ENCODE peak calls at places on chromosomes 5 and 9, in eight cellular contexts. N is effector memory CD8-positive, alpha-beta T cell; O is DMS153; Q is stimulated activated CD8-positive, alpha-beta memory T cell treated with anti-CD3 and anti-CD28 coated beads, Interleukin-7, amount 100 ng/mL, for 4 hours; P is amniotic stem cell; B is SK-N-DZ; Y is non-pigmented ciliary epithelial cell; T is kidney glomerular epithelial cell. D is an unnamed sample.

GRCh38 chr5:39178171-39178570 is 41.2 kb downstream of the FYB1 start:
- DNase-seq in N (no peak), O (no peak), Q (no peak), P (no peak), B (no peak), Y (no peak), T (no peak), D (no peak)

GRCh38 chr9:126147186-126147585 is 179.4 kb upstream of the MVB12B start:
- DNase-seq in N (no peak), O (no peak), Q (no peak), P (no peak), B (no peak), Y (no peak), T (no peak), D (no peak)

GRCh38 chr5:41843456-41844112 is 26.6 kb downstream of the OXCT1 start:
- DNase-seq in N (no peak), O (peak; percentile 46), Q (no peak), P (peak; percentile 41), B (peak; percentile 56), Y (peak; percentile 15), T (peak; percentile 76), D (peak; percentile 48)

GRCh38 chr5:113376640-113377039 is 58.1 kb downstream of the TSSK1B start:
- DNase-seq in N (no peak), O (no peak), Q (no peak), P (no peak), B (no peak), Y (no peak), T (no peak), D (no peak)

GRCh38 chr5:126446498-126447224 is 23.5 kb downstream of the GRAMD2B start:
- DNase-seq in N (no peak), O (no peak), Q (no peak), P (peak; percentile 74), B (no peak), Y (peak; percentile 77), T (peak; percentile 89), D (no peak)

GRCh38 chr5:1488882-1489680 is 34.7 kb downstream of the LPCAT1 start:
- DNase-seq in N (no peak), O (no peak), Q (peak; percentile 28), P (peak; percentile 69), B (no peak), Y (peak; percentile 40), T (no peak), D (peak; percentile 42)

GRCh38 chr5:62653001-62653863 is 74.6 kb downstream of the LRRC70 start:
- DNase-seq in N (no peak), O (no peak), Q (no peak), P (no peak), B (no peak), Y (no peak), T (no peak), D (no peak)

GRCh38 chr5:40871177-40871576 is 30.0 kb downstream of the CARD6 start:
- DNase-seq in N (no peak), O (no peak), Q (no peak), P (no peak), B (no peak), Y (no peak), T (no peak), D (no peak)

GRCh38 chr9:122346478-122347347 is 24.1 kb upstream of the PTGS1 start:
- DNase-seq in N (no peak), O (no peak), Q (peak; percentile 14), P (no peak), B (no peak), Y (no peak), T (no peak), D (no peak)

GRCh38 chr9:79719989-79720388 is 148.2 kb downstream of the TLE4 start:
- DNase-seq in N (no peak), O (no peak), Q (no peak), P (no peak), B (no peak), Y (no peak), T (no peak), D (no peak)

GRCh38 chr5:148268556-148268955 is at the start of gene SPINK13:
- DNase-seq in N (no peak), O (no peak), Q (no peak), P (no peak), B (no peak), Y (peak; percentile 43), T (peak; percentile 51), D (no peak)

GRCh38 chr9:112065781-112066606 is 109.1 kb downstream of the SUSD1 start:
- DNase-seq in N (no peak), O (no peak), Q (no peak), P (no peak), B (no peak), Y (no peak), T (peak; percentile 85), D (peak; percentile 85)

GRCh38 chr9:131856105-131856504 is 116.2 kb upstream of the RAPGEF1 start:
- DNase-seq in N (no peak), O (no peak), Q (no peak), P (no peak), B (peak; percentile 36), Y (no peak), T (no peak), D (no peak)

GRCh38 chr5:139740993-139741672 is 54.5 kb upstream of the PSD2 start:
- DNase-seq in N (no peak), O (no peak), Q (no peak), P (no peak), B (no peak), Y (no peak), T (no peak), D (no peak)

GRCh38 chr9:5336683-5337082 is 3.0 kb downstream of the RLN1 start:
- DNase-seq in N (peak; percentile 27), O (no peak), Q (no peak), P (no peak), B (no peak), Y (no peak), T (no peak), D (no peak)

GRCh38 chr9:132546148-132547051 is 36.0 kb upstream of the BARHL1 start:
- DNase-seq in N (no peak), O (no peak), Q (no peak), P (no peak), B (peak; percentile 98), Y (no peak), T (peak; percentile 10), D (no peak)

GRCh38 chr5:133243196-133243595 is 191.4 kb downstream of the HSPA4 start:
- DNase-seq in N (no peak), O (no peak), Q (no peak), P (no peak), B (no peak), Y (no peak), T (no peak), D (no peak)

GRCh38 chr9:16434522-16434921 is 435.9 kb downstream of the BNC2 start:
- DNase-seq in N (no peak), O (no peak), Q (no peak), P (peak; percentile 22), B (no peak), Y (peak; percentile 72), T (no peak), D (no peak)

GRCh38 chr5:15719784-15720183 is 219.8 kb downstream of the FBXL7 start:
- DNase-seq in N (no peak), O (no peak), Q (no peak), P (no peak), B (no peak), Y (no peak), T (no peak), D (no peak)

GRCh38 chr9:97109194-97109811 is 70.4 kb upstream of the CTSV start:
- DNase-seq in N (no peak), O (no peak), Q (no peak), P (no peak), B (peak; percentile 43), Y (peak; percentile 4), T (peak; percentile 49), D (no peak)

GRCh38 chr5:137496919-137497318 is 2.2 kb downstream of the SPOCK1 start:
- DNase-seq in N (no peak), O (no peak), Q (no peak), P (no peak), B (no peak), Y (no peak), T (no peak), D (no peak)

GRCh38 chr5:135709998-135710670 is 124.3 kb upstream of the SLC25A48 start:
- DNase-seq in N (no peak), O (peak; percentile 43), Q (no peak), P (no peak), B (no peak), Y (no peak), T (no peak), D (no peak)

GRCh38 chr5:39005566-39006232 is 68.5 kb downstream of the RICTOR start:
- DNase-seq in N (no peak), O (no peak), Q (no peak), P (no peak), B (no peak), Y (no peak), T (no peak), D (no peak)

D was measured in AG04450.